ENCODE peak calls at places on chromosomes 3 and 15, in five cellular contexts. One of them, this sample, is unnamed.

GRCh38 chr3:21754839-21755238 is 3.8 kb upstream of the ZNF385D start:
- DNase-seq in body of pancreas: no peak
- DNase-seq in Peyer's patch: no peak
- DNase-seq in thoracic aorta: no peak
- DNase-seq in IMR-90: no peak
- DNase-seq in this sample: no peak

GRCh38 chr15:39468828-39469227 is 112.1 kb upstream of the THBS1 start:
- DNase-seq in body of pancreas: no peak
- DNase-seq in Peyer's patch: no peak
- DNase-seq in thoracic aorta: no peak
- DNase-seq in IMR-90: peak; percentile 37
- DNase-seq in this sample: no peak

GRCh38 chr15:87955284-87955909 is 301.1 kb downstream of the NTRK3 start:
- DNase-seq in body of pancreas: no peak
- DNase-seq in Peyer's patch: no peak
- DNase-seq in thoracic aorta: no peak
- DNase-seq in IMR-90: no peak
- DNase-seq in this sample: no peak

GRCh38 chr3:124563376-124563775 is 166.9 kb upstream of the UMPS start:
- DNase-seq in body of pancreas: no peak
- DNase-seq in Peyer's patch: peak; percentile 69
- DNase-seq in thoracic aorta: no peak
- DNase-seq in IMR-90: peak; percentile 36
- DNase-seq in this sample: no peak

GRCh38 chr3:9179826-9180763 is 69.4 kb downstream of the SRGAP3 start:
- DNase-seq in body of pancreas: no peak
- DNase-seq in Peyer's patch: no peak
- DNase-seq in thoracic aorta: no peak
- DNase-seq in IMR-90: no peak
- DNase-seq in this sample: no peak

GRCh38 chr3:178146406-178146831 is 389.8 kb upstream of the KCNMB2 start:
- DNase-seq in body of pancreas: no peak
- DNase-seq in Peyer's patch: no peak
- DNase-seq in thoracic aorta: no peak
- DNase-seq in IMR-90: no peak
- DNase-seq in this sample: no peak

GRCh38 chr3:45942051-45942825 is 1.0 kb upstream of the CXCR6 start:
- DNase-seq in body of pancreas: peak; percentile 32
- DNase-seq in Peyer's patch: no peak
- DNase-seq in thoracic aorta: no peak
- DNase-seq in IMR-90: no peak
- DNase-seq in this sample: no peak

GRCh38 chr3:69271098-69271497 is 114.8 kb downstream of the FRMD4B start:
- DNase-seq in body of pancreas: no peak
- DNase-seq in Peyer's patch: no peak
- DNase-seq in thoracic aorta: no peak
- DNase-seq in IMR-90: no peak
- DNase-seq in this sample: no peak

GRCh38 chr3:107913671-107914070 is 177.2 kb downstream of the CD47 start:
- DNase-seq in body of pancreas: no peak
- DNase-seq in Peyer's patch: no peak
- DNase-seq in thoracic aorta: no peak
- DNase-seq in IMR-90: peak; percentile 42
- DNase-seq in this sample: no peak

GRCh38 chr3:140467104-140467577 is 210.7 kb upstream of the TRIM42 start:
- DNase-seq in body of pancreas: no peak
- DNase-seq in Peyer's patch: no peak
- DNase-seq in thoracic aorta: no peak
- DNase-seq in IMR-90: no peak
- DNase-seq in this sample: peak; percentile 55

GRCh38 chr15:56320316-56320715 is 44.9 kb upstream of the TEX9 start:
- DNase-seq in body of pancreas: no peak
- DNase-seq in Peyer's patch: no peak
- DNase-seq in thoracic aorta: no peak
- DNase-seq in IMR-90: no peak
- DNase-seq in this sample: no peak

GRCh38 chr15:35702946-35703495 is 157.1 kb upstream of the DPH6 start:
- DNase-seq in body of pancreas: no peak
- DNase-seq in Peyer's patch: no peak
- DNase-seq in thoracic aorta: no peak
- DNase-seq in IMR-90: no peak
- DNase-seq in this sample: no peak

GRCh38 chr15:67973846-67974245 is 80.3 kb upstream of the PIAS1 start:
- DNase-seq in body of pancreas: no peak
- DNase-seq in Peyer's patch: no peak
- DNase-seq in thoracic aorta: no peak
- DNase-seq in IMR-90: no peak
- DNase-seq in this sample: no peak

GRCh38 chr15:90022345-90022744 is 21.2 kb downstream of the ZNF710 start:
- DNase-seq in body of pancreas: no peak
- DNase-seq in Peyer's patch: peak; percentile 12
- DNase-seq in thoracic aorta: no peak
- DNase-seq in IMR-90: no peak
- DNase-seq in this sample: no peak

GRCh38 chr3:56773588-56774330 is 28.0 kb downstream of the ARHGEF3 start:
- DNase-seq in body of pancreas: no peak
- DNase-seq in Peyer's patch: no peak
- DNase-seq in thoracic aorta: no peak
- DNase-seq in IMR-90: no peak
- DNase-seq in this sample: no peak

GRCh38 chr3:31434819-31435218 is 97.9 kb upstream of the STT3B start:
- DNase-seq in body of pancreas: no peak
- DNase-seq in Peyer's patch: no peak
- DNase-seq in thoracic aorta: no peak
- DNase-seq in IMR-90: no peak
- DNase-seq in this sample: no peak

DNA sequence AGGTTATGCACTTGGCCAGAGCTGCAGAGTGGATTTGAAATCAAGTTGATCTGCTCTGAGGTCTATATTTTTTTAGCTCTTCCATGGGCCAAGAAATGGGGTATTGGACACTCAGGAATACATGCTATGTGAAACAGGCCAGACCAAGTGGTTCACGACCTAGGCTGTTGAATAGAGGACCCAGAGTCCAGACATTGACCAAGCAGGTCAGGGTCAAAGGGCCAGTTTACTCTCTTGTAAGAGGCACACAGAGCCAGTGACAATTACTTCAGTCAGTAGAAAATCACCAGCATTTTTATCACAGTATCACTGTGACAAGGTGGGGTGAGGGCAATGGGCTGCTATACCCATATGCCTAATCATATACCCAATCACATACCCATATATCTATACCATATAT is 320.6 kb upstream of the RORA start:
- DNase-seq in body of pancreas: no peak
- DNase-seq in Peyer's patch: no peak
- DNase-seq in thoracic aorta: no peak
- DNase-seq in IMR-90: no peak
- DNase-seq in this sample: no peak
- H3K27me3 ChIP-seq in body of pancreas: no peaks in the 10 kb centered on the region
- H3K27me3 ChIP-seq in Peyer's patch: no peaks in the 10 kb centered on the region
- H3K27me3 ChIP-seq in thoracic aorta: no peaks in the 10 kb centered on the region
- H3K27me3 ChIP-seq in IMR-90: no peaks in the 10 kb centered on the region
- H3K27me3 ChIP-seq in this sample: no peaks in the 10 kb centered on the region

DNA sequence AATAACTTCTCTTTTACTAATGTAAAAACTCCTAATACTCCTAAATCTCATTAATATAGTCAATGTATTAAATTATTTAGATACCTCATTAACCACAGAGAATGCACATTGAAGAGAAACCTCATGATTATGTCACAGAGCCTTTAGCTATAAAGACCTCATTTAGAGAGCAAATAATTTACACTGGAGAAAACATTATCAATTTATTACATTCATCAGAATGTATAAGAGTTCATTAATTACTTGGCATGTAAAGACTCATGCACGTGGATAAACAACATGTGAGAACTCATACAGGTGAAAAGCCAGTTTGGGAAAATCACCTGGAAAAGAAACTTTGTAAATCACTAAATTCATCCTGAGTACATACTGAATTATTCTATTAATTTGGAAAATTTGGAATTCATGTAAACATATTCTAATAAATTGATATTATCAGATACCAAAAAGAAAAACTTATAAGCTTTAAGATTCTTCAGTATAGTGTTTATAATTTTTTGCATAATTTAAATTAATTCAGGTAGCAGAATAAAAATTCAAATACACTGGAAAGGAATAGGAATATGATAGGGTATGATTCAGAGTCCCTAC is 22.9 kb upstream of the WNT7A start:
- DNase-seq in body of pancreas: no peak
- DNase-seq in Peyer's patch: no peak
- DNase-seq in thoracic aorta: no peak
- DNase-seq in IMR-90: no peak
- DNase-seq in this sample: no peak
- H3K9me3 ChIP-seq in body of pancreas: no peaks in the 10 kb centered on the region
- H3K9me3 ChIP-seq in Peyer's patch: peaks cover 25% of the 10 kb centered on the region
- H3K9me3 ChIP-seq in thoracic aorta: peaks cover 53% of the 10 kb centered on the region
- H3K9me3 ChIP-seq in IMR-90: peaks cover 13% of the 10 kb centered on the region
- H3K9me3 ChIP-seq in this sample: peaks cover 28% of the 10 kb centered on the region

DNA sequence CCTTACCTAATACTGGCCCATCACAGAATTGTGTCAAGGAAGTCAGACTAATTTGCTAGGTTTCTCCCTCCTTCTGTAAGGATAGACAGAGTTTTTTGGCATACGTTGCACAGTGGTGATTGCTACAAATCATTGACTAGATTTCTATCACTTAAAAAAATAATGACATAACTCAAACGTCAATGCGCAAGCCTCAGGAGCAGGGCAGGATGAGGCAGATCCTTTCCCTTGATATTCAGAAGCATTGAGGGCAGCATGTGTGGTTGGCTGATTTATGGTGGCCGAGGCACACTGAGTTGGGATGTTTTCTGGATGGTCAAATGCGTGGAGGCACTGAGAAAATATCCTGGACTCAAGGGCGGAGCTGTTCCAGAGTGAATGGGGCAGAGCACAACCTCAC is 14.4 kb downstream of the THSD4 start:
- DNase-seq in body of pancreas: no peak
- DNase-seq in Peyer's patch: no peak
- DNase-seq in thoracic aorta: no peak
- DNase-seq in IMR-90: no peak
- DNase-seq in this sample: no peak
- TF ChIP-seq CTCF in body of pancreas: no peak
- TF ChIP-seq CTCF in Peyer's patch: no peak
- TF ChIP-seq CTCF in thoracic aorta: no peak
- TF ChIP-seq CTCF in IMR-90: no peak
- TF ChIP-seq CTCF in this sample: no peak

DNA sequence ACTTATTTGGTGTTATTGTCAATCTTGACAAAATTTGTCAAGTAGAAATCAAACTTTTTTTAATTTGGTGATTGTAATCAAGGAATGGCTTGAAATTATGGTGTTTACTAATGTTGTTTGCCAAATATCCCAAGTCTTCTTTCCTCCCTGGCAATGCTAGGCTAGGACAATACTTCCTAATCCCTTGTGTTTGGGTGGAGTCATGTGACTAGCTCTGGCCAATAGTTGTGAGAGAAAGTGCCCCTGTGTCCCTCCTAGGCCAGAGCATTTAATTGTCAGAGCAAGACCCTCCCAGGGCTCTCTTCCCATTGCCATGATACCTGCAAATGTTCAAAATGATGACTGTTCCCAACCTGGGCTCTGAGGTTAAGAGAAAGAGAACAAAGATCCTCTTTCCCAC is 132.7 kb downstream of the ANXA2 start:
- DNase-seq in body of pancreas: no peak
- DNase-seq in Peyer's patch: no peak
- DNase-seq in thoracic aorta: no peak
- DNase-seq in IMR-90: no peak
- DNase-seq in this sample: no peak
- H3K27me3 ChIP-seq in body of pancreas: no peaks in the 10 kb centered on the region
- H3K27me3 ChIP-seq in Peyer's patch: no peaks in the 10 kb centered on the region
- H3K27me3 ChIP-seq in thoracic aorta: no peaks in the 10 kb centered on the region
- H3K27me3 ChIP-seq in IMR-90: peaks cover 2% of the 10 kb centered on the region
- H3K27me3 ChIP-seq in this sample: no peaks in the 10 kb centered on the region

This sample was measured in lung.